ENCODE peak calls at places on chromosomes 3 and 15, in ten cellular contexts. K is Calu3; M is activated naive CD4-positive, alpha-beta T cell; Y is amniotic stem cell; C is stimulated activated CD8-positive, alpha-beta memory T cell treated with anti-CD3 and anti-CD28 coated beads, Interleukin-12 subunit alpha, Interleukin-12 subunit beta, amount 100 ng/mL, for 4 hours; V is ACHN; O is NCI-H1092; N is posterior cingulate gyrus; Q is Panc1; A is Kasumi-1. L is an unnamed sample.

GRCh38 chr3:104561324-104561723 is 805.4 kb upstream of the ALCAM start:
- DNase-seq in K (no peak), M (no peak), Y (no peak), C (no peak), V (no peak), O (no peak), N (no peak), Q (no peak), A (no peak), L (no peak)

GRCh38 chr3:120393761-120394160 is 44.6 kb upstream of the LRRC58 start:
- DNase-seq in K (no peak), M (no peak), Y (no peak), C (no peak), V (no peak), O (no peak), N (no peak), Q (no peak), A (no peak), L (no peak)

GRCh38 chr3:22045882-22046281 is 294.9 kb upstream of the ZNF385D start:
- DNase-seq in K (no peak), M (no peak), Y (no peak), C (no peak), V (no peak), O (no peak), N (no peak), Q (no peak), A (no peak), L (no peak)

GRCh38 chr3:16286161-16286560 is 21.1 kb downstream of the OXNAD1 start:
- DNase-seq in K (no peak), M (peak; percentile 7), Y (no peak), C (peak; percentile 42), V (no peak), O (no peak), N (no peak), Q (no peak), A (no peak), L (no peak)

GRCh38 chr3:48830660-48831190 is 16.9 kb downstream of the PRKAR2A start:
- DNase-seq in K (no peak), M (no peak), Y (no peak), C (no peak), V (no peak), O (no peak), N (no peak), Q (no peak), A (no peak), L (no peak)

GRCh38 chr3:57756528-57757401 is 656 bp downstream of the SLMAP start:
- DNase-seq in K (peak; percentile 38), M (peak; percentile 34), Y (peak; percentile 16), C (peak; percentile 10), V (peak; percentile 52), O (no peak), N (peak; percentile 14), Q (no peak), A (peak; percentile 64), L (no peak)

GRCh38 chr3:129809297-129809696 is 84.2 kb downstream of the TMCC1 start:
- DNase-seq in K (no peak), M (no peak), Y (no peak), C (no peak), V (no peak), O (no peak), N (no peak), Q (no peak), A (peak; percentile 15), L (no peak)

GRCh38 chr3:99895706-99896441 is 78.2 kb downstream of the CMSS1 start:
- DNase-seq in K (no peak), M (no peak), Y (peak; percentile 39), C (no peak), V (peak; percentile 64), O (no peak), N (no peak), Q (peak; percentile 65), A (peak; percentile 83), L (no peak)

GRCh38 chr15:65856821-65857455 is 12.4 kb upstream of the RAB11A start:
- DNase-seq in K (peak; percentile 88), M (peak; percentile 31), Y (no peak), C (peak; percentile 56), V (peak; percentile 64), O (no peak), N (no peak), Q (no peak), A (peak; percentile 38), L (no peak)

GRCh38 chr3:160725326-160725725 is 30.7 kb upstream of the PPM1L start:
- DNase-seq in K (no peak), M (no peak), Y (no peak), C (no peak), V (no peak), O (no peak), N (no peak), Q (no peak), A (no peak), L (no peak)

GRCh38 chr15:35720984-35721383 is 175.0 kb upstream of the DPH6 start:
- DNase-seq in K (no peak), M (no peak), Y (no peak), C (no peak), V (no peak), O (no peak), N (no peak), Q (no peak), A (no peak), L (no peak)

GRCh38 chr3:61627768-61628185 is 66.4 kb downstream of the PTPRG start:
- DNase-seq in K (no peak), M (no peak), Y (peak; percentile 30), C (no peak), V (peak; percentile 91), O (no peak), N (no peak), Q (no peak), A (no peak), L (no peak)

GRCh38 chr15:74614744-74615312 is 808 bp upstream of the CLK3 start:
- DNase-seq in K (peak; percentile 85), M (peak; percentile 50), Y (peak; percentile 42), C (peak; percentile 91), V (peak; percentile 69), O (no peak), N (peak; percentile 63), Q (no peak), A (peak; percentile 70), L (no peak)

GRCh38 chr15:96121521-96121920 is 209.0 kb upstream of the NR2F2 start:
- DNase-seq in K (no peak), M (no peak), Y (no peak), C (no peak), V (no peak), O (no peak), N (no peak), Q (no peak), A (no peak), L (no peak)

GRCh38 chr3:124409650-124410275 is 320.5 kb upstream of the UMPS start:
- DNase-seq in K (peak; percentile 4), M (no peak), Y (no peak), C (no peak), V (peak; percentile 72), O (no peak), N (no peak), Q (no peak), A (no peak), L (no peak)

GRCh38 chr3:24683511-24684384 is 189.1 kb upstream of the THRB start:
- DNase-seq in K (peak; percentile 35), M (no peak), Y (peak; percentile 44), C (no peak), V (peak; percentile 44), O (no peak), N (no peak), Q (peak; percentile 36), A (peak; percentile 78), L (peak; percentile 37)

GRCh38 chr3:33879540-33879939 is 81.1 kb downstream of the PDCD6IP start:
- DNase-seq in K (no peak), M (no peak), Y (no peak), C (no peak), V (no peak), O (no peak), N (no peak), Q (no peak), A (no peak), L (no peak)

GRCh38 chr3:70466096-70466495 is 153.7 kb upstream of the MDFIC2 start:
- DNase-seq in K (no peak), M (no peak), Y (no peak), C (no peak), V (no peak), O (no peak), N (no peak), Q (no peak), A (no peak), L (no peak)

GRCh38 chr3:186277268-186277909 is 84.6 kb downstream of the DGKG start:
- DNase-seq in K (peak; percentile 41), M (no peak), Y (no peak), C (no peak), V (peak; percentile 18), O (no peak), N (no peak), Q (no peak), A (no peak), L (no peak)

GRCh38 chr3:65951836-65952505 is 86.7 kb downstream of the MAGI1 start:
- DNase-seq in K (no peak), M (no peak), Y (no peak), C (no peak), V (no peak), O (no peak), N (no peak), Q (no peak), A (peak; percentile 64), L (no peak)

GRCh38 chr3:126449621-126450051 is 26.1 kb downstream of the ZXDC start:
- DNase-seq in K (no peak), M (no peak), Y (no peak), C (no peak), V (no peak), O (no peak), N (no peak), Q (no peak), A (no peak), L (no peak)

GRCh38 chr15:82936966-82937647 is 15.4 kb downstream of the HOMER2 start:
- DNase-seq in K (no peak), M (no peak), Y (no peak), C (no peak), V (no peak), O (no peak), N (no peak), Q (peak; percentile 67), A (no peak), L (no peak)

GRCh38 chr15:96115642-96116041 is 214.9 kb upstream of the NR2F2 start:
- DNase-seq in K (peak; percentile 14), M (no peak), Y (no peak), C (no peak), V (peak; percentile 56), O (no peak), N (no peak), Q (no peak), A (no peak), L (no peak)